ENCODE peak calls at places on chromosomes 5 and 9, in five cellular contexts. Y is body of pancreas, L is fibroblast of mammary gland, N is uterus, H is AG04449. Q is an unnamed sample.

GRCh38 chr9:129549684-129550083 is 71.2 kb downstream of the C9orf50 start:
- DNase-seq in Y (no peak), L (peak; percentile 50), N (peak; percentile 72), H (no peak), Q (peak; percentile 76)

GRCh38 chr5:170630226-170630625 is 126.4 kb downstream of the KCNIP1 start:
- DNase-seq in Y (no peak), L (no peak), N (no peak), H (no peak), Q (no peak)

GRCh38 chr5:122870219-122870856 is 24.9 kb downstream of the SNX24 start:
- DNase-seq in Y (no peak), L (peak; percentile 71), N (no peak), H (no peak), Q (peak; percentile 64)

GRCh38 chr5:10663531-10664183 is 97.4 kb downstream of the DAP start:
- DNase-seq in Y (peak; percentile 65), L (peak; percentile 64), N (peak; percentile 39), H (no peak), Q (peak; percentile 53)

GRCh38 chr9:130339306-130339705 is 73.7 kb downstream of the HMCN2 start:
- DNase-seq in Y (no peak), L (no peak), N (no peak), H (no peak), Q (no peak)

GRCh38 chr9:135184661-135185459 is 97.4 kb downstream of the OLFM1 start:
- DNase-seq in Y (no peak), L (no peak), N (no peak), H (no peak), Q (no peak)

GRCh38 chr5:160167623-160168165 is 48.4 kb upstream of the PWWP2A start:
- DNase-seq in Y (no peak), L (no peak), N (no peak), H (no peak), Q (no peak)

GRCh38 chr9:71403106-71403505 is 281.7 kb upstream of the TRPM3 start:
- DNase-seq in Y (no peak), L (no peak), N (no peak), H (no peak), Q (no peak)

DNA sequence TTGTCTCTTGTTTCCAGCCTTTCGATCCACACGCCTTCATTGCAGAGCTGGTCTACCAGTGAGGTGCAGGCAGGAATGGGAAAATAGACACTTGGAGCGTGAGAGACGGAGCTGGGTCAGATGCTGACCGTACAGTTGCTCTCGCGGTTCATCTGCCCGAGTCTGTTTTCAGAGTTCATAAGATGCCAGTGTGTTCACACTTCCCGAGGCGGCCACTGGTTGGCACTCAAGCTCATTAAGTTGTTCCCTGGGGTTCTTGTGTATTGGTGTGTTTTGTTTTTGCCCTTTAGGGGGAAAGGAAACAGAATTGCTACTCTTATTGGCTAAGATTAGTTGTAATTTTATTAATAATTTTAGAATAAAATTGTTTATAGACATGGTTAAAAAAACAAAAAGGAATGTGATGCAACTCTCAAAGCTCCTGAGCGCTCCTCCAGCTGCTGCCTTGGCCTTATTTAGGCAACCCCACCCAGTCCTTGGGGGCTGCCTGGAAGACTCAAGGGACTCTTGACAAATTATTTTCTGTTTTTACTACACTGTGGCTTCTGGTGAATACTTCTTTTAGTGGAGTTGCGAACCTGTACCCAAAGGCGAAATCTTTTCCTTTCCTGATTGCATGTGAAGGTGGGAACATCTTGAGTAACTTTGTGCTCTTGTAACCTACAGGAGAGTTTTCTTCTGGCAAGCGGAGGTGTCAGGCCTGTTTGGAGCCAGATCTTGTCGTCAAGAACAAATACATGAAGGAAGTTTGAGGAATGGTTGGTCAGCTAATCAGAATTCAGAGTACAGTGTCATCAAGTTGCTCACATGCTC is 146.1 kb downstream of the MAST4 start:
- DNase-seq in Y (peak; percentile 44), L (no peak), N (no peak), H (no peak), Q (peak; percentile 3)
- TF ChIP-seq CTCF in Y (peak; percentile 17), L (peak; percentile 12), N (peak; percentile 5), H (peak; percentile 18), Q (peak; percentile 33)

GRCh38 chr9:127770905-127771569 is 7.4 kb downstream of the SH2D3C start:
- DNase-seq in Y (peak; percentile 99), L (peak; percentile 94), N (peak; percentile 99), H (peak; percentile 50), Q (peak; percentile 94)

GRCh38 chr9:127772603-127773002 is 5.9 kb downstream of the SH2D3C start:
- DNase-seq in Y (no peak), L (no peak), N (no peak), H (no peak), Q (no peak)

GRCh38 chr9:127769985-127770904 is 8.2 kb downstream of the SH2D3C start:
- DNase-seq in Y (no peak), L (no peak), N (no peak), H (no peak), Q (no peak)

GRCh38 chr9:127773245-127773644 is 5.2 kb downstream of the SH2D3C start:
- DNase-seq in Y (no peak), L (no peak), N (no peak), H (no peak), Q (no peak)

DNA sequence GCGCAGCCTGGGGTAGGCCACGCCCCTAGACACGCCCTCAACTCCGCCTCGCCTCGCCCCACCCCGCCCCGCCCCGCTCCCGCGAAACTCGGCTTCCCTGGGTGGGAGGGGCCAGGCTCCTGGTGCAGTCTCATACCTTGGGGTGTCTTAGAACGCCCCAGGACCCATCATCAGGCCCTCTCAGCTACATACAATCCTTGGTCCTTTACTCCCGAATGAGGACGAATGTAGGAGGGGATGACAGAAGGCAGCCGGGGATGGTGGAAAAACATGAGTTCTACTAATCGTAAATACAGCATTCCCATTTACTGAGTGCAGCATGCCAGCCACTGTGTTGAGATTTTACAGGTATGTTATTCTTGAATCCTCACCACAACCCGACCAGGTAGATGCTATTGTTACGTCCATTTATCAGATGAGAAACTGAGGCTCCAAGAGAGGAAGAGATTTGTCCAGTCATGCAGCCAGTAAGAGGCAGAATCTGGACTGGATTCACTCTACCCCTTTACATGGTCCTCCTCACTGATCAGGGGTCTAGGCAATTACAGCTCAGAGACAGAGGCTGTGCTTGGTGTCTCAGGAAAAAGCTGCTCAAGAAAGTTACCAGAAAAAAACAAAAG is 6.8 kb downstream of the SH2D3C start:
- DNase-seq in Y (no peak), L (no peak), N (no peak), H (no peak), Q (no peak)
- H3K4me3 ChIP-seq in Y (no peak overlapping the region), L (peak overlapping the region; percentile 6), N (peak overlapping the region; percentile 46), H (peak overlapping the region; percentile 59), Q (peak overlapping the region; percentile 56)

DNA sequence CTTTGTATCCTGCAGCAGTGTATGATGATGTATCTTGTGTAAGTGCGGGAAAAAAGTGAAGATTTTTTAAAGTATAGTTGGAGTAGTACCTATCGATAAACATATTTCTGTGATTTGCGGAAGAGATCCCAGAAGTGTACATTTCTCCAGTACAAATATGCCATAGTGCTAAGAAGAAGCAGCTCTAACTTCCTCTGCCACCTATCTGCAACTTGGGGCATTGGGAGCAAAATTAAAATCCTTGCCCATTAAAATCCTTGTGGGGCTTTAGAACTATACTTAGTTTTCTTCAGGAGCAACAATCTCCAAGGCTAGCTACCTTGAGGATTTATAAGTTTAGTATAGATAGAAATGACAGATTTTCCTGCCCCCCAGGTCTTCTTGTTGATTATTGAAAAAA is 123.7 kb downstream of the VCAN start:
- DNase-seq in Y (no peak), L (peak; percentile 5), N (no peak), H (no peak), Q (no peak)
- TF ChIP-seq CTCF in Y (no peak), L (peak; percentile 29), N (no peak), H (no peak), Q (peak; percentile 33)

GRCh38 chr5:16471387-16471786 is 5.8 kb upstream of the ZNF622 start:
- DNase-seq in Y (no peak), L (no peak), N (no peak), H (no peak), Q (no peak)

GRCh38 chr5:16465544-16466432 is at the start of gene ZNF622:
- DNase-seq in Y (peak; percentile 91), L (peak; percentile 88), N (peak; percentile 86), H (no peak), Q (peak; percentile 90)

GRCh38 chr5:16464664-16465543 is 696 bp downstream of the ZNF622 start:
- DNase-seq in Y (no peak), L (no peak), N (no peak), H (no peak), Q (no peak)

GRCh38 chr5:16461782-16462181 is 3.8 kb downstream of the ZNF622 start:
- DNase-seq in Y (no peak), L (peak; percentile 82), N (no peak), H (peak; percentile 87), Q (peak; percentile 95)

DNA sequence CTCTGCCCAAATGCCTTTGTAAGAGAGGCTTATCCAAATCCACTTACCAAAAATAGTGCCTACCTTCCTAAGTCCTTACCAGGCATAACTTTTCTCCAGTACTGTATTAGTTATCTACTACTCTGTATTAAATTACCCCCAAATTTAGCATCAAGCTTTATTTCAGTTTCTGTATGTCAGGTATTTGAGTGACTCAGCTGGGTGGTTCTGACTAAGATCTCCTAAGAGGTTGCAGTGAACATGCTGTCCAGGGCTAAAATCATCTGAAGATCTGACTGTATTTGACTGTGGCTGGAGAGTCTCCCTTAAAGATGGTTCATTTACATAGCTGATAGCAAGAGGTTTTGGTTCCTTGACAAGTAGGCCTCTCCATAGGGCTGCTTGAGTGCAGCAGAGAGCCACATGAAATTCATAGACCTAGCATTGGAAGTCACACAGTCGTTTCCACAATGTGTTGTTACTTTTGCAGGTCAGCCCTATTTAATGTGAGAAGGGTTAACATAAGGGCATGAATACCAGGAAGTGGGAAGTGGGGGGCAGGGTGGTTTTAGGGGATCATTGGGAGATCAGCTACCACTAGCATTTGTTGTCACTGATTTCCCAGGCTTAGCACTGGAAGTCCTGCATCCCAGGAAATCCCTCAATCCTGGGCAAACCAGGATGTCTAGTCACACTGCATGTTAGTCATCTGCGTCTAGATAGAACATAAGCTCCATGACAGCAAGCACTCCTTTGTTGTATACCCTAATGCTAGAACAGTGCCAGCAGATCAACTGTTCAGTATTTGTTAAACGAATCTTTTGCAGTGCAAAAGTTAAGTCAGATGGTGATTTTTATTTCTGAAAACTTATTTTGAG is 2.0 kb upstream of the ZNF622 start:
- DNase-seq in Y (no peak), L (peak; percentile 84), N (no peak), H (no peak), Q (peak; percentile 61)
- H3K4me3 ChIP-seq in Y (no peak overlapping the region), L (no peak overlapping the region), N (no peak overlapping the region), H (no peak overlapping the region), Q (no peak overlapping the region)

GRCh38 chr5:102450313-102450990 is 48.3 kb downstream of the SLCO6A1 start:
- DNase-seq in Y (no peak), L (peak; percentile 0), N (no peak), H (no peak), Q (no peak)
- TF ChIP-seq CTCF in Y (no peak), L (no peak), N (no peak), H (no peak), Q (peak; percentile 5)

GRCh38 chr5:155148694-155149093 is 135.1 kb downstream of the KIF4B start:
- DNase-seq in Y (no peak), L (no peak), N (no peak), H (no peak), Q (no peak)
- H3K4me3 ChIP-seq in Y (no peak overlapping the region), L (no peak overlapping the region), N (no peak overlapping the region), H (no peak overlapping the region), Q (no peak overlapping the region)

DNA sequence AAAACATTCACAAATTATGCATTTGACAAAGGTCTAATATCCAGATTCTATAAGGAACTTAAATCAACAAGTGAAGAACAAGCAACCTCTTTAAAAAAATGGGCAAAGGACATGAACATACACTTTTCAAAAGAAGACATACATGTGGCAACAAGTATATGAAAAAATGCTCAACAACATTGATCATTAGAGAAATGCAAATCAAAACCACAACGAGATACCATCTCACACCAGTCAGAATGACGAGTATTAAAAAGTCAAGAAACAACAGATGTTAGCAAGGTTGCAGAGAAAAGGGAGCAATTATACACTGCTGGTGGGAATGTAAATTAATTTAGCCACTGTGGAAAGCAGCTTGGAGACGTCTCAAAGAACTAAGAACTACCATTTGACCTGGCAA is 38.9 kb upstream of the TNFSF15 start:
- DNase-seq in Y (no peak), L (no peak), N (no peak), H (no peak), Q (no peak)
- TF ChIP-seq CTCF in Y (no peak), L (no peak), N (no peak), H (no peak), Q (no peak)